ENCODE peak calls at places on chromosomes 5 and 9, in seven cellular contexts. L is stimulated activated CD8-positive, alpha-beta memory T cell treated with anti-CD3 and anti-CD28 coated beads, Interleukin-15, amount 100 ng/mL, for 4 hours; C is cardiac fibroblast; Z is MM.1S; M is HEK293T; D is stimulated activated CD4-positive, alpha-beta T cell treated with anti-CD3 and anti-CD28 coated beads, Interleukin-12 subunit alpha, Interleukin-12 subunit beta, amount 100 ng/mL, for 4 hours; A is GM04504. I is an unnamed sample.
A peak's percentile ranks its signal among the peaks of the same experiment; 100 is the strongest.

GRCh38 chr5:111694183-111694582 is 62.8 kb downstream of the NREP start:
- DNase-seq in L (no peak), C (peak; percentile 65), Z (no peak), M (no peak), D (no peak), A (peak; percentile 62), I (no peak)

GRCh38 chr5:156595132-156595787 is 254.8 kb upstream of the PPP1R2B start:
- DNase-seq in L (no peak), C (peak; percentile 5), Z (no peak), M (no peak), D (no peak), A (no peak), I (no peak)

GRCh38 chr5:82523633-82524032 is 245.5 kb upstream of the RPS23 start:
- DNase-seq in L (no peak), C (no peak), Z (no peak), M (no peak), D (no peak), A (no peak), I (no peak)

GRCh38 chr5:157555031-157555640 is 20.4 kb downstream of the ADAM19 start:
- DNase-seq in L (no peak), C (no peak), Z (no peak), M (no peak), D (no peak), A (no peak), I (no peak)

GRCh38 chr5:65871182-65871581 is 55.2 kb upstream of the ERBIN start:
- DNase-seq in L (no peak), C (peak; percentile 29), Z (no peak), M (no peak), D (no peak), A (no peak), I (no peak)

GRCh38 chr5:53782620-53783019 is 222.2 kb downstream of the NDUFS4 start:
- DNase-seq in L (no peak), C (no peak), Z (no peak), M (no peak), D (no peak), A (no peak), I (no peak)

GRCh38 chr9:136527131-136527530 is 18.7 kb downstream of the NOTCH1 start:
- DNase-seq in L (no peak), C (no peak), Z (no peak), M (no peak), D (no peak), A (no peak), I (no peak)

GRCh38 chr5:81422671-81423070 is 28.7 kb upstream of the ACOT12 start:
- DNase-seq in L (no peak), C (peak; percentile 23), Z (no peak), M (peak; percentile 24), D (no peak), A (peak; percentile 43), I (no peak)

GRCh38 chr5:150541895-150542294 is 34.0 kb downstream of the NDST1 start:
- DNase-seq in L (no peak), C (no peak), Z (no peak), M (no peak), D (no peak), A (no peak), I (no peak)

GRCh38 chr9:121895836-121896544 is 197.1 kb downstream of the TTLL11 start:
- DNase-seq in L (no peak), C (peak; percentile 62), Z (no peak), M (no peak), D (no peak), A (no peak), I (no peak)

GRCh38 chr9:133496901-133497411 is 18.1 kb upstream of the SLC2A6 start:
- DNase-seq in L (no peak), C (no peak), Z (no peak), M (no peak), D (no peak), A (no peak), I (no peak)

I was measured in progenitor cell of endocrine pancreas.